ENCODE peak calls at places on chromosomes 4 and X, in ten cellular contexts. C is GM06990, Y is left lung, W is skeletal muscle cell, T is bronchial epithelial cell, S is PC-9, B is H7, D is MM.1S, Z is BE2C, M is IMR-90. R is an unnamed sample.
A peak's percentile ranks its signal among the peaks of the same experiment; 100 is the strongest.

GRCh38 chr4:107740950-107741701 is 21.1 kb upstream of the PAPSS1 start:
- DNase-seq in C (no peak), Y (no peak), W (peak; percentile 72), T (no peak), S (no peak), B (no peak), D (no peak), Z (peak; percentile 24), M (peak; percentile 60), R (peak; percentile 91)

GRCh38 chr4:76571274-76571673 is 136.2 kb downstream of the SHROOM3 start:
- DNase-seq in C (no peak), Y (no peak), W (no peak), T (no peak), S (no peak), B (no peak), D (no peak), Z (no peak), M (no peak), R (peak; percentile 63)

GRCh38 chrX:37976153-37976552 is 30.2 kb upstream of the SYTL5 start:
- DNase-seq in C (no peak), Y (no peak), W (no peak), T (no peak), S (no peak), B (no peak), D (no peak), Z (no peak), M (peak; percentile 5), R (peak; percentile 85)

GRCh38 chrX:153621949-153622598 is 23.1 kb upstream of the CCNQ start:
- DNase-seq in C (no peak), Y (no peak), W (no peak), T (no peak), S (no peak), B (no peak), D (no peak), Z (no peak), M (no peak), R (no peak)

GRCh38 chr4:88747351-88747750 is 49.7 kb upstream of the NAP1L5 start:
- DNase-seq in C (no peak), Y (no peak), W (no peak), T (no peak), S (no peak), B (no peak), D (no peak), Z (no peak), M (no peak), R (no peak)

GRCh38 chrX:150202641-150203248 is 160.4 kb upstream of the MAMLD1 start:
- DNase-seq in C (no peak), Y (no peak), W (peak; percentile 70), T (peak; percentile 65), S (no peak), B (no peak), D (no peak), Z (no peak), M (peak; percentile 63), R (peak; percentile 85)

GRCh38 chr4:83108101-83108861 is 6.2 kb downstream of the PLAC8 start:
- DNase-seq in C (no peak), Y (no peak), W (no peak), T (no peak), S (no peak), B (no peak), D (no peak), Z (no peak), M (no peak), R (no peak)

GRCh38 chrX:16852617-16853179 is 17.5 kb downstream of the RBBP7 start:
- DNase-seq in C (no peak), Y (no peak), W (no peak), T (no peak), S (no peak), B (no peak), D (no peak), Z (no peak), M (no peak), R (no peak)

GRCh38 chr4:86737244-86737643 is 111.9 kb downstream of the SLC10A6 start:
- DNase-seq in C (no peak), Y (no peak), W (no peak), T (no peak), S (no peak), B (no peak), D (no peak), Z (no peak), M (no peak), R (no peak)

GRCh38 chrX:20354505-20354904 is 87.8 kb upstream of the RPS6KA3 start:
- DNase-seq in C (no peak), Y (no peak), W (no peak), T (no peak), S (no peak), B (no peak), D (no peak), Z (no peak), M (no peak), R (no peak)

GRCh38 chr4:108030332-108030731 is 40.6 kb downstream of the HADH start:
- DNase-seq in C (peak; percentile 15), Y (no peak), W (peak; percentile 34), T (peak; percentile 52), S (peak; percentile 15), B (peak; percentile 66), D (peak; percentile 88), Z (peak; percentile 55), M (peak; percentile 76), R (peak; percentile 71)

GRCh38 chr4:112167790-112168189 is 22.5 kb downstream of the FAM241A start:
- DNase-seq in C (no peak), Y (no peak), W (no peak), T (peak; percentile 91), S (no peak), B (no peak), D (peak; percentile 77), Z (no peak), M (peak; percentile 37), R (no peak)

GRCh38 chr4:15703439-15703838 is 574 bp downstream of the BST1 start:
- DNase-seq in C (no peak), Y (no peak), W (no peak), T (no peak), S (no peak), B (no peak), D (no peak), Z (no peak), M (no peak), R (no peak)

GRCh38 chr4:167282171-167282864 is 48.0 kb upstream of the SPOCK3 start:
- DNase-seq in C (no peak), Y (no peak), W (no peak), T (peak; percentile 94), S (no peak), B (no peak), D (no peak), Z (no peak), M (no peak), R (no peak)

DNA sequence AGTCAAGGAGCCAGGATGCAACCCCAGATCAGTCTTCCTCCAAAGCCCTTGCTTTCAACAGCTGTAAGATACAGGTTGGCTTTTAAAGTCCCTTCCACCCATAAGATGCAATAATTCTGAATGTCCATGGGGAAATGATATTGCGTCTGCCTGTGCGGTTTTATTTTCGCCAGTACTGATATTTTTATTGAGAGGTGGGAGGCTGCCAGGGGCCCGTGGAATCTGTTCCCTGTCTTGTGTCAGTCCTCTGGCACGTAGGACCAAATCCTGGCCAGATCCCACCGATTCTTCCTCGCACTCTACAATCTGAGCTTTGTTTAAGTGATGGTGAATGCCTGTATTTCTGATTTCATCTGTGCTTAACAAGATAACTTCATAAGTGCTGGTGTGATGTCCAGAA is 59.3 kb downstream of the SMIM20 start:
- DNase-seq in C (no peak), Y (no peak), W (no peak), T (no peak), S (no peak), B (no peak), D (no peak), Z (no peak), M (no peak), R (no peak)
- H3K4me3 ChIP-seq in C (no peak overlapping the region), Y (no peak overlapping the region), W (no peak overlapping the region), T (no peak overlapping the region), S (no peak overlapping the region), B (no peak overlapping the region), D (no peak overlapping the region), Z (no peak overlapping the region), M (no peak overlapping the region), R (no peak overlapping the region)

DNA sequence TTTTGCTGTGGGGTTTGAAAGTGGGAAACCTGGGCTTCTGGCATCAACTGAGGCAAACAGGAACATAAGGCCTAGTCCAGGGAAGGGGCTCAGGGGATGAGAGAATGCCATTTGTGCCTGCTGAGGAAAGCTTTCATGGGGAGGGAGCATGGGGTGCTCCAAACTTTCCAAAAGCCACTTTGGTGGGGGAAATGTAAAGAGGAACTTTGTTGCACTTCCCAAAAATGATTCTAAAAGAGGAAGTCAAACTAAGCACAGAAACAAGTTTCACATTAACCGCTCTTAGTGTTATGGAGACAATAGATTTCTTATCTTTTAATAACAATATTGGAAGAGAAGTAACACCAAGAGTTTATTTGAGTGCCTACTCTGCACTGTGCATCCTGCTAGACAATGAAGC is 32.3 kb downstream of the GAB3 start:
- DNase-seq in C (no peak), Y (no peak), W (no peak), T (no peak), S (no peak), B (no peak), D (no peak), Z (no peak), M (no peak), R (no peak)
- H3K4me3 ChIP-seq in C (no peak overlapping the region), Y (no peak overlapping the region), W (no peak overlapping the region), T (no peak overlapping the region), S (no peak overlapping the region), B (no peak overlapping the region), D (no peak overlapping the region), Z (no peak overlapping the region), M (no peak overlapping the region), R (no peak overlapping the region)

DNA sequence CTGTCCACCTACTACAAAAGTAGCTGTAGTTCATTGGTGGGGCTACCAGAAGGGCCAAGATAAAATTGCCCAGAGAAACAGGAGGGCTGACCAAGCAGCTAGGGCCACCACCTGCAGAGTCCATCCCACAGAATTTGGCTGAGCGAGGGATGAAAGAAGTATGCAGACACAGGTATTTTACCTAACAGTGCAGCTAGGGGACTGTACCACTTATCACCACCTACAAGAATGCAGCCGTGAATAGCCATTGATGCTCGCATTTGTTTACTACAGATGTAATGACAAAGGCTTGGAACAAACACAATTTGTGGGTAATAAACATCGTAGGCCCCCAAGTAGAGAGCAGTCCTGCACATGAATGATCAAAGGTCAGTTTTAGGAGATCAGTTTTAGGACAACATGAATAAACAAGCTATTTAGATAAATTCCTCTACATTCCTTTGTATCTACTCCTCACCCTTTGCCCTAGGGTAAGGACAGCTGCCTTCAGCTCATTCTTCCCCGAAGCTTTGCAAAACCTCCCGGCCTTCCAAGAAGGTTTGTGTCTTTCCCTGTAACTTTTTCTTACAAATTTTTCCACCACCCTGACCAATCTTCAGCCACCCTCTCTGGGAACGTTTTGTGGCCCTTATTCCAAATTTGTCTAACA is 49.5 kb downstream of the ZNF718 start:
- DNase-seq in C (no peak), Y (no peak), W (no peak), T (no peak), S (no peak), B (no peak), D (no peak), Z (no peak), M (no peak), R (no peak)
- H3K4me3 ChIP-seq in C (no peak overlapping the region), Y (no peak overlapping the region), W (no peak overlapping the region), T (no peak overlapping the region), S (no peak overlapping the region), B (no peak overlapping the region), D (no peak overlapping the region), Z (no peak overlapping the region), M (no peak overlapping the region), R (no peak overlapping the region)

GRCh38 chrX:130885996-130886395 is 17.0 kb downstream of the ENOX2 start:
- DNase-seq in C (no peak), Y (no peak), W (no peak), T (no peak), S (no peak), B (no peak), D (no peak), Z (no peak), M (no peak), R (no peak)
- H3K4me3 ChIP-seq in C (no peak overlapping the region), Y (no peak overlapping the region), W (no peak overlapping the region), T (no peak overlapping the region), S (no peak overlapping the region), B (no peak overlapping the region), D (no peak overlapping the region), Z (no peak overlapping the region), M (no peak overlapping the region), R (no peak overlapping the region)

R was measured in fibroblast of villous mesenchyme.